ENCODE peak calls at places on chromosomes 16 and 17, in four cellular contexts. W is right lobe of liver, B is cardiac fibroblast, D is RWPE2. Q is an unnamed sample.

GRCh38 chr17:67421869-67422273 is 44.8 kb downstream of the PITPNC1 start:
- DNase-seq in W (no peak), B (peak), D (peak), Q (peak)

GRCh38 chr17:68057531-68057952 is 22.0 kb downstream of the KPNA2 start:
- DNase-seq in W (no peak), B (peak), D (no peak), Q (no peak)

GRCh38 chr17:42709561-42709960 is 27.2 kb downstream of the CNTNAP1 start:
- DNase-seq in W (no peak), B (no peak), D (no peak), Q (no peak)

GRCh38 chr17:58757162-58757613 is 1.5 kb downstream of the PPM1E start:
- DNase-seq in W (no peak), B (no peak), D (no peak), Q (no peak)

GRCh38 chr17:64491034-64491860 is 5.6 kb downstream of the POLG2 start:
- DNase-seq in W (no peak), B (peak), D (no peak), Q (no peak)

GRCh38 chr17:11336290-11336995 is 95.4 kb downstream of the SHISA6 start:
- DNase-seq in W (no peak), B (no peak), D (no peak), Q (no peak)

GRCh38 chr17:72104164-72104862 is 16.5 kb upstream of the SOX9 start:
- DNase-seq in W (no peak), B (peak), D (no peak), Q (no peak)

GRCh38 chr17:2854662-2855061 is 58.4 kb downstream of the RAP1GAP2 start:
- DNase-seq in W (no peak), B (no peak), D (no peak), Q (no peak)

GRCh38 chr17:35559495-35559894 is 1.1 kb downstream of the SLFN14 start:
- DNase-seq in W (no peak), B (no peak), D (no peak), Q (no peak)

GRCh38 chr17:55606431-55606830 is 95.2 kb upstream of the SMIM36 start:
- DNase-seq in W (no peak), B (peak), D (no peak), Q (no peak)

GRCh38 chr17:41322264-41322902 is 6.9 kb upstream of the KRTAP17-1 start:
- DNase-seq in W (no peak), B (peak), D (no peak), Q (peak)

GRCh38 chr17:78705071-78705470 is 77.0 kb downstream of the CYTH1 start:
- DNase-seq in W (no peak), B (no peak), D (no peak), Q (no peak)

GRCh38 chr17:37446027-37446426 is 39.3 kb downstream of the TADA2A start:
- DNase-seq in W (no peak), B (no peak), D (no peak), Q (no peak)

GRCh38 chr16:4401094-4401501 is 15.3 kb downstream of the CORO7 start:
- DNase-seq in W (no peak), B (no peak), D (no peak), Q (no peak)

GRCh38 chr17:1422907-1423306 is 22.9 kb upstream of the YWHAE start:
- DNase-seq in W (no peak), B (peak), D (peak), Q (peak)

GRCh38 chr17:44981221-44981968 is 13.3 kb upstream of the C1QL1 start:
- DNase-seq in W (peak), B (peak), D (no peak), Q (peak)

GRCh38 chr17:31583795-31584340 is 192.4 kb downstream of the RAB11FIP4 start:
- DNase-seq in W (no peak), B (no peak), D (no peak), Q (no peak)

GRCh38 chr17:64492481-64493109 is 4.3 kb downstream of the POLG2 start:
- DNase-seq in W (no peak), B (peak), D (no peak), Q (peak)

GRCh38 chr17:82095777-82096708 is 2.0 kb downstream of the FASN start:
- DNase-seq in W (no peak), B (no peak), D (no peak), Q (no peak)

GRCh38 chr16:25026621-25027020 is 11.5 kb upstream of the ARHGAP17 start:
- DNase-seq in W (no peak), B (no peak), D (no peak), Q (no peak)

GRCh38 chr17:75848523-75849303 is 4.5 kb upstream of the UNC13D start:
- DNase-seq in W (peak), B (peak), D (peak), Q (no peak)

GRCh38 chr17:51016099-51016498 is 104.6 kb downstream of the SPAG9 start:
- DNase-seq in W (no peak), B (no peak), D (no peak), Q (no peak)

GRCh38 chr17:11874756-11875155 is 122.5 kb downstream of the ZNF18 start:
- DNase-seq in W (no peak), B (no peak), D (no peak), Q (no peak)

GRCh38 chr17:14301279-14301760 is 439 bp downstream of the HS3ST3B1 start:
- DNase-seq in W (no peak), B (no peak), D (no peak), Q (no peak)

GRCh38 chr17:14297161-14297851 is 3.6 kb upstream of the HS3ST3B1 start:
- DNase-seq in W (peak), B (peak), D (no peak), Q (peak)

GRCh38 chr17:14298221-14298994 is 2.5 kb upstream of the HS3ST3B1 start:
- DNase-seq in W (no peak), B (no peak), D (no peak), Q (no peak)

GRCh38 chr17:14300628-14301278 is at the start of gene HS3ST3B1:
- DNase-seq in W (peak), B (peak), D (peak), Q (peak)

GRCh38 chr17:14299261-14300093 is 1.4 kb upstream of the HS3ST3B1 start:
- DNase-seq in W (peak), B (peak), D (peak), Q (peak)
- TF ChIP-seq CTCF in W (no peak), B (no peak), D (no peak), Q (no peak)

DNA sequence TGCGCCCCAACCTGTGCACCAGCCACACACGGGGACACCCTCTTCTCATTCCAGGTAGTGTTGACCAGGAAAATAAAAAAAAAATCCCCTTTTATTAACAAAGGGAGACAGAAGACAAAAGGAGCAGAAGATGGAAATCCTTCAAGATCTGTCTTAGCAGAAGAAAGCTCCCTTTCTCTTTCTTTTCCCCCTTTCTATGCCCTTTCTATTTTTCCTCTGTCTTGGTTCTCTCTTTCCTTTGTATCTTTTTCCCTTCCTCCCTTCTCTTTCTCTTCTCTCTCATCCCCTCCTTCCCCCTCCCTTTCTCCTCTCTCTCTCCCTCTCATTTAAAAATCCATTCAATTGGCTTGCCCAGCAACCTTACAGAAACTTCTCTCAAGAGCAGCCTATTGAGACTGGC is 254.1 kb upstream of the ZFHX3 start:
- DNase-seq in W (no peak), B (no peak), D (no peak), Q (no peak)
- TF ChIP-seq CTCF in W (no peak), B (no peak), D (no peak), Q (no peak)

DNA sequence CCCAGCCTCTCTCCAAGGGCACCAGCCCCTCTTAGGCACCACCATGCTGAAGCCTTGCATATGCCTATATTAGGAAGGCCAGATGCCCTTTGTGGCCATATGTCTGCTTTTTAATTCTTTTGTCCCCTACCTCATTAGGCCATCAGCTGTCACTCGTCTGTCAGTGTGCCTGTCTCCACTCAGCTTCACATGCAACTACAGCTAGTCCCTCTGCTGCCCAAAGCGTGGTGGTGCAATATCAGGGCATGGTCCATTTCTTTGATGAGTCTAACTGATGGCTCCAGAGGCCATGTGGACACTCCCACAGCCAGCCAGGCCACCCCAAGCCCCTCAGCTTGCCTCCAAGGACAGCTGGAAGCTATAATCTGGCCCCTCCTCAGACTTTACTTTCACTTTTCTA is 36.3 kb downstream of the MYO18A start:
- DNase-seq in W (peak), B (peak), D (no peak), Q (peak)
- TF ChIP-seq CTCF in W (peak), B (peak), D (peak), Q (peak)

DNA sequence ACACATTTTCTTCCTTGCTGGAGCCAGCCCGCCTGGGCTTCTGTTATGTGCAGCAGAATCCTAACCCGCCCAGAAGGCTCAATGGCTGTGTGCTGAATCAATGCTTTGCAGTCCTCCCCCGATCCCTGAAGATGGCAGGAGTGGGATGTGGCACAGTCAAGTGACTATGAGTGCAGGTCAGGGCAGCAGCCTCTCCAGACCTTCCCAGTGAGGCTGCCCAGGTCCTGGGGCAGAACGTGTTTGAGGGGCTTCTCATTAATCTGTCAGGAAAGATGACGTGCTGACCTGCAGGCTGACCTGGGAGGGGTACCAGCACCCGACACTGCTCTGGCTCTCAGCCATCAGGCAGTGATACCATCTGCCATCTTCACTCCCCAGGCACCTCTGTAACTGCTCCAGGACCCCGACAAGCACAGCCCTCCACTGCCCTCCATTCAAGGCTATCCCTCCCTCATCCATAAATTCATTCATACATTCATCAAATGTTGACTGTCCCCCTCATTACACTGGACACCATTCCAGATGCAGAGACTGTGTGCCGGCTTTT is 35.1 kb downstream of the LRRC75A start:
- DNase-seq in W (no peak), B (no peak), D (no peak), Q (no peak)
- TF ChIP-seq CTCF in W (no peak), B (no peak), D (no peak), Q (no peak)

GRCh38 chr16:5633845-5634440 is 536.3 kb upstream of the EEF2KMT start:
- DNase-seq in W (no peak), B (peak), D (no peak), Q (peak)
- TF ChIP-seq CTCF in W (peak), B (peak), D (peak), Q (peak)

GRCh38 chr16:29757950-29758466 is 12.2 kb upstream of the C16orf54 start:
- DNase-seq in W (peak), B (peak), D (no peak), Q (peak)
- TF ChIP-seq CTCF in W (peak), B (no peak), D (no peak), Q (peak)

DNA sequence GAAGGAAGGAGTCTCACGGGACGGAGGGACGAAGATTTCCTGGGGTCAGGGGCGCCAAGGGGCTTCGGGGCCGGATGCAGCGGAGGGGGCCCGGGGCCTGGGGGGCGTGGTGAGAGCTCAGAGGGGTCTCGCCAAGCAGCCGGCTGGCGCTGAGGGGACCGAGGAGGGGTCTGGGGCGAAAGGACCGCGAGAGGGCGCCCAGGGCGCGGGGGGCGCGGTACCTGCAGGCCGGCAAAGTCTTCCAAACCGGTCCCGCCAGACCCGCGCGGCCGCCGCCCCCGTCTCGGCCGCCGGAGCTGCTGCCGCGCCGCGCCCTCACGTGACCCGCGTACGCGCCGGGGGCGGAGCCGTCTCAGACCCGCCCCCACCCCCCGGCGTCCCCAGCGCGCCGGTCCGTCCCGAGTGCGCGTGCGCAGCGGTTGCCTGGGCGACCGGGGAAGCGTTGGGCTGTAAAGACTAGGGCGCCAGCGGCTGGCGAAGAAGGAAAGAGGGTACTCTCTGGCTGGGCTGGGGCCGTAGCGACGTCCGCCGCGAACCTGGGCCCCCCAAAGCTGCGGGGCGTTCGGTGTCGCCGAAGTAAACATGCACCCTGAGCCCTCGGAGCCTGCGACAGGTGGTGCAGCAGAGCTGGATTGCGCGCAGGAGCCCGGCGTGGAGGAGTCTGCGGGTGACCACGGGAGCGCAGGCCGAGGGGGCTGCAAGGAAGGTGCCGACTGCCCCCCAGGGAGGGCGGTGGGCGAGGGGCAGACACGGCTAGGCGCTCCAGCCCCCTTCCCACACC is at the start of the genes DNAAF1 and HSDL1:
- DNase-seq in W (peak), B (peak), D (no peak), Q (peak)
- TF ChIP-seq CTCF in W (no peak), B (no peak), D (peak), Q (no peak)